ENCODE peak calls at places on chromosomes 7 and 10, in six cellular contexts. R is thyroid gland, W is mesothelial cell of epicardium, F is type B pancreatic cell, Y is dorsolateral prefrontal cortex, G is pancreas. C is an unnamed sample.

GRCh38 chr10:46057038-46057437 is 11.0 kb upstream of the MSMB start:
- DNase-seq in R (no peak), W (no peak), F (no peak), Y (no peak), G (no peak), C (no peak)

GRCh38 chr7:17680943-17681351 is 259.3 kb downstream of the SNX13 start:
- DNase-seq in R (no peak), W (no peak), F (no peak), Y (no peak), G (no peak), C (no peak)

GRCh38 chr10:128527730-128528129 is 401.5 kb upstream of the MKI67 start:
- DNase-seq in R (no peak), W (no peak), F (no peak), Y (no peak), G (no peak), C (no peak)

GRCh38 chr7:134313543-134313942 is 3.2 kb downstream of the SLC35B4 start:
- DNase-seq in R (no peak), W (no peak), F (no peak), Y (no peak), G (no peak), C (no peak)

GRCh38 chr7:140212100-140212881 is 35.5 kb upstream of the KDM7A start:
- DNase-seq in R (no peak), W (no peak), F (no peak), Y (no peak), G (no peak), C (no peak)

GRCh38 chr7:33357846-33358245 is 228.5 kb downstream of the BBS9 start:
- DNase-seq in R (no peak), W (no peak), F (no peak), Y (no peak), G (no peak), C (no peak)

GRCh38 chr7:124908258-124908657 is 21.4 kb downstream of the POT1 start:
- DNase-seq in R (no peak), W (no peak), F (no peak), Y (no peak), G (no peak), C (no peak)

GRCh38 chr7:44631458-44632115 is 25.2 kb downstream of the OGDH start:
- DNase-seq in R (no peak), W (no peak), F (no peak), Y (no peak), G (no peak), C (no peak)

GRCh38 chr7:128869944-128870285 is 7.3 kb downstream of the ATP6V1F start:
- DNase-seq in R (no peak), W (no peak), F (no peak), Y (no peak), G (no peak), C (peak)

GRCh38 chr7:141460781-141461715 is 90.2 kb upstream of the AGK start:
- DNase-seq in R (no peak), W (no peak), F (no peak), Y (no peak), G (no peak), C (no peak)

GRCh38 chr7:69283421-69283820 is 314.9 kb upstream of the AUTS2 start:
- DNase-seq in R (no peak), W (no peak), F (no peak), Y (no peak), G (no peak), C (no peak)

GRCh38 chr7:127904706-127905056 is 126.6 kb downstream of the LRRC4 start:
- DNase-seq in R (no peak), W (no peak), F (no peak), Y (no peak), G (no peak), C (no peak)

GRCh38 chr7:23396222-23396621 is 74.1 kb downstream of the IGF2BP3 start:
- DNase-seq in R (no peak), W (no peak), F (no peak), Y (no peak), G (no peak), C (no peak)

GRCh38 chr10:32650246-32650655 is 204.3 kb downstream of the CCDC7 start:
- DNase-seq in R (no peak), W (no peak), F (no peak), Y (no peak), G (no peak), C (no peak)

GRCh38 chr10:16612148-16612742 is 90.6 kb upstream of the C1QL3 start:
- DNase-seq in R (no peak), W (peak), F (no peak), Y (no peak), G (no peak), C (peak)

GRCh38 chr10:79374312-79375191 is 27.3 kb downstream of the PPIF start:
- DNase-seq in R (peak), W (peak), F (peak), Y (peak), G (peak), C (peak)

GRCh38 chr7:101094791-101095375 is 9.6 kb downstream of the TRIM56 start:
- DNase-seq in R (no peak), W (no peak), F (no peak), Y (no peak), G (peak), C (peak)

GRCh38 chr7:38932509-38933168 is 23.6 kb upstream of the VPS41 start:
- DNase-seq in R (peak), W (peak), F (peak), Y (peak), G (peak), C (peak)

GRCh38 chr7:81410471-81411117 is 359.3 kb downstream of the HGF start:
- DNase-seq in R (no peak), W (no peak), F (no peak), Y (no peak), G (no peak), C (no peak)

GRCh38 chr10:15518256-15518655 is 147.2 kb upstream of the FAM171A1 start:
- DNase-seq in R (no peak), W (no peak), F (no peak), Y (no peak), G (no peak), C (no peak)

GRCh38 chr10:110634527-110635209 is 9.5 kb upstream of the RBM20 start:
- DNase-seq in R (peak), W (no peak), F (no peak), Y (no peak), G (peak), C (no peak)

GRCh38 chr7:29337628-29338116 is 143.1 kb downstream of the CHN2 start:
- DNase-seq in R (no peak), W (no peak), F (no peak), Y (no peak), G (no peak), C (no peak)

GRCh38 chr10:17432738-17433137 is 21.7 kb downstream of the ST8SIA6 start:
- DNase-seq in R (no peak), W (no peak), F (no peak), Y (no peak), G (no peak), C (no peak)

GRCh38 chr7:150357277-150357676 is 11.3 kb upstream of the REPIN1 start:
- DNase-seq in R (no peak), W (no peak), F (no peak), Y (no peak), G (no peak), C (no peak)

GRCh38 chr7:54841772-54842707 is 83.0 kb upstream of the SEC61G start:
- DNase-seq in R (peak), W (no peak), F (no peak), Y (no peak), G (peak), C (peak)

GRCh38 chr7:6228865-6229264 is 43.6 kb downstream of the CYTH3 start:
- DNase-seq in R (no peak), W (no peak), F (no peak), Y (no peak), G (no peak), C (no peak)

GRCh38 chr10:60719721-60720120 is 58.6 kb upstream of the CDK1 start:
- DNase-seq in R (no peak), W (no peak), F (no peak), Y (no peak), G (no peak), C (no peak)
- TF ChIP-seq CTCF in R (no peak), W (no peak), F (no peak), Y (no peak), G (no peak), C (no peak)

GRCh38 chr10:91296471-91296870 is 76.0 kb downstream of the PCGF5 start:
- DNase-seq in R (no peak), W (no peak), F (no peak), Y (no peak), G (no peak), C (no peak)
- TF ChIP-seq CTCF in R (no peak), W (no peak), F (peak), Y (no peak), G (no peak), C (peak)

GRCh38 chr10:9681655-9682054 is 1336.0 kb upstream of the CELF2 start:
- DNase-seq in R (no peak), W (no peak), F (no peak), Y (no peak), G (no peak), C (no peak)
- TF ChIP-seq CTCF in R (no peak), W (no peak), F (no peak), Y (no peak), G (no peak), C (no peak)

DNA sequence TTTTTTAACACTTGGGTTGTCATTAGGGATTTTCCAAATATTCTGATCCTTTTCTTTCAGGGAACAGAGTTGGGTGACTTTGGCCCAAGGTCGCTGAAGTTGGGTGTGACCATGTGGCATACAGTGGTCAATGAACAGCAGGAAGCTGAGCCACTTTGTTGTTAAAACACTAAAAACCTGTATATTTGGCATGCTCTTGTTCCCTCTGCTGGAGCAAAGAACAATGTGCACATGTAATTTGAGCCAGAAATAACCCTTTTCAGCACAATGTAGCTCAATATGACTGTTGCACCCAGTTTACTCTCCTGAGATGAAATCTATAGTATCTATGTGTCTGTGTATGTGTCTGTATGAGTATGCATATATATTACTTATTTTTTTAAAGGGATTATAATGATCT is 74.9 kb downstream of the ADCYAP1R1 start:
- DNase-seq in R (peak), W (no peak), F (no peak), Y (no peak), G (no peak), C (no peak)
- TF ChIP-seq CTCF in R (no peak), W (no peak), F (peak), Y (peak), G (no peak), C (peak)

DNA sequence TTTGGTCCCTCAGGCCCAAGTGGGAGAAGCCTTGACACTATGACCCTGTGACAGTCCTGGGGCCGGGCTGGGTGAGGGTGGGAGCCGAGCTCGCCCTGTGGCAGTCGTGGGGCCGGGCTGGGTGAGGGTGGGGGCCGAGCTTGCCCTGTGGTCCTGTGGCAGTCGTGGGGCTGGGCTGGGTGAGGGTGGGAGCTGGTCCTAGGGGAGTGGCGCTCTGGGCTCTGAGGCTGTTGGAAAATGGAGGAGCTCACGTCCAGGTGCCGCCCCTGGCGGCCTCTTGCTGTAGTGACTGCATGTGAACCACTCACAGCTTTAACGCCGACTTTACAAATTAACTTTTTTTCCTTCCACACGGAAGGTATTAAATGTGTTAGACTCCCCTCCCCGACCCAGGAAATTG is 312.6 kb downstream of the WDR37 start:
- DNase-seq in R (peak), W (peak), F (peak), Y (no peak), G (peak), C (peak)
- TF ChIP-seq CTCF in R (no peak), W (peak), F (peak), Y (peak), G (peak), C (peak)

DNA sequence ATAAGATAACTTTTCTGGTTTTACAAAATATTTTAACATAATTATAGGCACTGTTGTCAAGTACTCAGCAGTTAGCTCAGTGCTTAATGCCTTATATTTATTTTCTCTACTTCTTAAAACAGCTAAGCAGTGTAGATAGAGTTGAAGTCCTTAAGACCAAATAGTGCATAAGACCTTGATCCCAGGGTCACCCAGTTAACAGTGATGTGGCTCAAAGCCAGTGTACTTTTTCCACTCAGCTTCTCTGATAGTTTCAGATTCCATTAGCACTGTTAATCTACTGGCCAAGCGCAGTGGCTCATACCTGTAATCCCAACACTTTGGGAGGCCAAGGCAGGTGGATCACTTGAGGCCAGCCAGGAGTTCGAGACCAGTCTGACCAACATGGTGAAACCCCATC is 60.8 kb upstream of the BAMBI start:
- DNase-seq in R (no peak), W (no peak), F (no peak), Y (no peak), G (no peak), C (no peak)
- TF ChIP-seq CTCF in R (no peak), W (no peak), F (no peak), Y (no peak), G (no peak), C (no peak)

GRCh38 chr10:73762915-73763314 is 18.7 kb downstream of the SEC24C start:
- DNase-seq in R (no peak), W (no peak), F (no peak), Y (no peak), G (no peak), C (no peak)
- TF ChIP-seq CTCF in R (no peak), W (no peak), F (no peak), Y (no peak), G (no peak), C (no peak)